ENCODE peak calls at places on chromosomes 5 and 9, in six cellular contexts. G, T, X, H, R and A are unnamed samples.

GRCh38 chr9:1514733-1515363 is 464.7 kb downstream of the DMRT2 start:
- DNase-seq in G (no peak), T (no peak), X (no peak), H (no peak), R (no peak), A (no peak)

GRCh38 chr9:19471737-19472648 is 63.2 kb downstream of the ACER2 start:
- DNase-seq in G (peak; percentile 64), T (peak; percentile 43), X (peak; percentile 46), H (peak; percentile 55), R (peak; percentile 59), A (peak; percentile 21)

GRCh38 chr9:28318515-28318914 is 745.2 kb upstream of the C9orf72 start:
- DNase-seq in G (no peak), T (no peak), X (no peak), H (no peak), R (no peak), A (no peak)

GRCh38 chr5:83628360-83628759 is 92.3 kb downstream of the HAPLN1 start:
- DNase-seq in G (no peak), T (no peak), X (no peak), H (no peak), R (no peak), A (no peak)

GRCh38 chr5:50559955-50560354 is 106.5 kb upstream of the PARP8 start:
- DNase-seq in G (no peak), T (no peak), X (no peak), H (no peak), R (no peak), A (no peak)

GRCh38 chr9:96178153-96178552 is 123.8 kb downstream of the HSD17B3 start:
- DNase-seq in G (no peak), T (no peak), X (no peak), H (no peak), R (no peak), A (no peak)

GRCh38 chr5:124738751-124739559 is 7.5 kb downstream of the ZNF608 start:
- DNase-seq in G (no peak), T (no peak), X (peak; percentile 71), H (no peak), R (no peak), A (no peak)

GRCh38 chr5:91089758-91090157 is 293.4 kb downstream of the ARRDC3 start:
- DNase-seq in G (no peak), T (no peak), X (no peak), H (no peak), R (no peak), A (no peak)

GRCh38 chr5:152634596-152634995 is 229.5 kb upstream of the NMUR2 start:
- DNase-seq in G (no peak), T (peak; percentile 46), X (no peak), H (no peak), R (no peak), A (no peak)

GRCh38 chr5:10671041-10672008 is 89.7 kb downstream of the DAP start:
- DNase-seq in G (no peak), T (no peak), X (peak; percentile 48), H (no peak), R (no peak), A (no peak)

GRCh38 chr5:119614838-119615237 is 14.5 kb upstream of the FAM170A start:
- DNase-seq in G (no peak), T (no peak), X (no peak), H (no peak), R (no peak), A (no peak)

GRCh38 chr5:43891112-43891511 is 288.1 kb downstream of the NNT start:
- DNase-seq in G (no peak), T (no peak), X (no peak), H (no peak), R (peak; percentile 30), A (no peak)

GRCh38 chr5:179127136-179128040 is 67.2 kb downstream of the ZNF354C start:
- DNase-seq in G (no peak), T (no peak), X (no peak), H (no peak), R (no peak), A (no peak)

GRCh38 chr9:134928796-134929559 is 11.3 kb upstream of the FCN1 start:
- DNase-seq in G (no peak), T (peak; percentile 55), X (no peak), H (peak; percentile 34), R (no peak), A (no peak)

GRCh38 chr5:112886975-112887374 is 25.9 kb downstream of the SRP19 start:
- DNase-seq in G (no peak), T (no peak), X (no peak), H (no peak), R (no peak), A (no peak)

GRCh38 chr5:72434056-72434780 is 73.0 kb downstream of the ZNF366 start:
- DNase-seq in G (no peak), T (peak; percentile 36), X (no peak), H (no peak), R (no peak), A (no peak)

GRCh38 chr9:74407166-74407565 is 90.0 kb upstream of the RORB start:
- DNase-seq in G (no peak), T (no peak), X (no peak), H (no peak), R (no peak), A (no peak)
- H3K4me3 ChIP-seq in G (no peak overlapping the region), T (no peak overlapping the region), X (no peak overlapping the region), H (no peak overlapping the region), R (no peak overlapping the region), A (no peak overlapping the region)

DNA sequence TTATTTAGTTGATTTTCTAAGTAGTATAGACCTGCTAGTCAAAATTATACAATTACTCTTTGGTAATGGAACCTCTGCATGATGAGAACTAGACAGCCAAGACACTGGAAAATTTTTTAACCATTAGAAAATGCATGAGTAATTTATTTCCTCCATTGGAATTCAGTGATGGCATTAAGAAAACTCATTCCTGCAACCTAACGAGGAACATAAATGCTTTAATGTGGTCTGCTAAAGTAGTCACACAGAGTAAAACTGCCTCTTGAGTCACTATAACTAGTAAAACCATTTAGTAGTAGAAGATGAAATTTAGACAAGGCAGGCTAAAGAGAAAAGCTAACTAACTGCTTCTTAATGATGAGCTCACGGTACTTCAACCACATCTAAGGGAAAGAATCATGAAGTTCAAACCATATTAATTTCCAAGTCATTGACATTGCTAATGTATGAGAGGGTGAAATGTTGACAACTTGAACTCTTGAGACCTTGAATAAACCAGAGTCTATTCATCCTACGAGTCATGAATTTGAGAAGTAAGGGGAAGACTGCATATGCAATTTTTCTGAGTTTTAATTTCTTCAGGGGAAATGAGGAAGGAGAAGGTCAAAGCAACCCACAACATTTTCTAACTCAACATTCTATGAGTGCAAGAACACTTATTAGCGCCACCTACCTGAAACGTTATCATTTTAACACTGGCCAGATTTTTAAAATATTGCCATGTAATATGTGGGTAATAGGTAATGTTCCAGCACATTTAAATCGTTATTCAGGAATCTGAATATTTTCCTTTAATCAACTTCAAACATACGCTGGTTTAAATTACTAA is 74.4 kb downstream of the GLIS3 start:
- DNase-seq in G (peak; percentile 34), T (no peak), X (no peak), H (no peak), R (peak; percentile 92), A (no peak)
- H3K4me3 ChIP-seq in G (no peak overlapping the region), T (no peak overlapping the region), X (no peak overlapping the region), H (no peak overlapping the region), R (no peak overlapping the region), A (no peak overlapping the region)

DNA sequence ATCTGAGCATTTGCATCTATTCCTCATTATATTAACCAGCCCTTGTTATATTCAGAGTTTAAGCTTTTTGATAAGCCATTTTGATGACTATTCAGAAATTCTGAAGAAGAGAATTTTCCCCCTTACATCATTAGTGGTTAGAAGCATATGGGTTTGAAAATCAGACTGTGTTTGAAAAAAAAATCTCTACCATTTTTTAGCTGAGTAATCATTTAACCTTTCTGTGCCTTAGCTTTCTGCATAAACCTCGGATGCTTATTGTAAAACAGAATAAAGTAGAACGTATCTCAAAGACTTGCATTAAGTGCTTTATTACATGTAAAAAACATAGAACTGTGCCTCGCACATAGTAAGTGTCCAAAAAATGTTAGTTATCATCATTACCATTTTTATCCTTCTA is 278.6 kb downstream of the RFX3 start:
- DNase-seq in G (no peak), T (no peak), X (no peak), H (no peak), R (no peak), A (no peak)
- H3K4me3 ChIP-seq in G (no peak overlapping the region), T (no peak overlapping the region), X (no peak overlapping the region), H (no peak overlapping the region), R (no peak overlapping the region), A (no peak overlapping the region)

GRCh38 chr5:135468086-135468485 is 15.9 kb upstream of the TIFAB start:
- DNase-seq in G (no peak), T (no peak), X (no peak), H (no peak), R (no peak), A (no peak)

GRCh38 chr5:135467051-135467625 is 15.0 kb upstream of the TIFAB start:
- DNase-seq in G (no peak), T (no peak), X (no peak), H (no peak), R (no peak), A (no peak)

GRCh38 chr5:135466178-135467050 is 14.3 kb upstream of the TIFAB start:
- DNase-seq in G (peak; percentile 61), T (peak; percentile 74), X (peak; percentile 83), H (peak; percentile 68), R (peak; percentile 53), A (peak; percentile 45)

GRCh38 chr5:135468541-135468940 is 16.4 kb upstream of the TIFAB start:
- DNase-seq in G (no peak), T (no peak), X (no peak), H (no peak), R (no peak), A (no peak)

GRCh38 chr5:135465391-135466122 is 13.4 kb upstream of the TIFAB start:
- DNase-seq in G (no peak), T (no peak), X (no peak), H (no peak), R (no peak), A (no peak)
- H3K4me3 ChIP-seq in G (no peak overlapping the region), T (no peak overlapping the region), X (no peak overlapping the region), H (no peak overlapping the region), R (no peak overlapping the region), A (no peak overlapping the region)

DNA sequence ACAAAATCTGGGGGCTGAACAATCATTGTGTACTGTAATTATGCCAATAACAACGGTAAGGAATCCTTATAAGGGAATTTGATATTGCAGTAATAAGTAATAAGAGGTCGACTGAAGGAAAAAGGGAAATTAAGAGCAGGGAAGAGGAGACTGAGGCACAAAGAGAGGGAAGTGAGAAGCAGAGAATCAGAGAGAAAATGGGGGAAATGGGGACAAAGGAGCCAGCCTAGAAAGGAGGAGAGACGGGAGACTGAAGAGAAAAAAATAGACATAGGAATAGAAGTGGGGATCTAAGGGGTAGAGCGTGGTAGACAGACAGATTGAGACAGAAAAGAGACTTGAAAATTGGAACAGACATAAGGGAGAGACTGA is 518 bp upstream of the ZNF300 start:
- DNase-seq in G (no peak), T (no peak), X (no peak), H (no peak), R (no peak), A (no peak)
- H3K4me3 ChIP-seq in G (peak overlapping the region; percentile 64), T (peak overlapping the region; percentile 67), X (peak overlapping the region; percentile 54), H (peak overlapping the region; percentile 62), R (peak overlapping the region; percentile 82), A (no peak overlapping the region)

GRCh38 chr5:1548702-1549523 is 25.2 kb upstream of the LPCAT1 start:
- DNase-seq in G (no peak), T (no peak), X (no peak), H (no peak), R (no peak), A (no peak)
- H3K4me3 ChIP-seq in G (no peak overlapping the region), T (no peak overlapping the region), X (no peak overlapping the region), H (no peak overlapping the region), R (no peak overlapping the region), A (no peak overlapping the region)